ENCODE peak calls at places on chromosomes 11 and 22, in ten cellular contexts. R is activated gamma-delta T cell treated with Interleukin-2 at 50 U/mL for 16 hours; N is activated CD4-positive, alpha-beta T cell treated with anti-CD3 and anti-CD28 coated beads, Interleukin-2, amount 50 U/mL, for 1 hour; V is mucosa of gallbladder; X is BE2C; K is chondrocyte; E is pulmonary artery endothelial cell; Y is ovary; A is GM23248; Q is MCF 10A. I is an unnamed sample.

GRCh38 chr11:121625784-121626506 is 173.2 kb upstream of the SORL1-AS1 start:
- DNase-seq in R (no peak), N (no peak), V (no peak), X (no peak), K (no peak), E (no peak), Y (peak; percentile 46), A (peak; percentile 23), Q (peak; percentile 20), I (no peak)

GRCh38 chr11:30526558-30526957 is 59.6 kb downstream of the MPPED2 start:
- DNase-seq in R (no peak), N (no peak), V (no peak), X (no peak), K (no peak), E (no peak), Y (no peak), A (no peak), Q (no peak), I (no peak)

GRCh38 chr11:118622376-118623290 is 15.2 kb downstream of the PHLDB1 start:
- DNase-seq in R (no peak), N (no peak), V (peak; percentile 78), X (peak; percentile 88), K (peak; percentile 79), E (no peak), Y (peak; percentile 45), A (peak; percentile 96), Q (peak; percentile 95), I (peak; percentile 83)

GRCh38 chr22:27512283-27512761 is 289.2 kb downstream of the MN1 start:
- DNase-seq in R (no peak), N (no peak), V (peak; percentile 85), X (no peak), K (no peak), E (peak; percentile 93), Y (peak; percentile 97), A (peak; percentile 94), Q (peak; percentile 90), I (no peak)

GRCh38 chr22:31893460-31893859 is 50.9 kb upstream of the YWHAH start:
- DNase-seq in R (no peak), N (no peak), V (peak; percentile 19), X (no peak), K (no peak), E (no peak), Y (no peak), A (no peak), Q (no peak), I (no peak)

GRCh38 chr11:124717421-124717785 is 22.3 kb upstream of the NRGN start:
- DNase-seq in R (no peak), N (no peak), V (no peak), X (no peak), K (no peak), E (peak; percentile 72), Y (no peak), A (no peak), Q (peak; percentile 57), I (no peak)

GRCh38 chr22:47448231-47449035 is 686.0 kb downstream of the TBC1D22A start:
- DNase-seq in R (no peak), N (no peak), V (no peak), X (no peak), K (no peak), E (no peak), Y (no peak), A (no peak), Q (no peak), I (no peak)

GRCh38 chr22:48438096-48438495 is 1389.6 kb downstream of the BRD1 start:
- DNase-seq in R (no peak), N (no peak), V (no peak), X (no peak), K (peak; percentile 66), E (no peak), Y (no peak), A (no peak), Q (no peak), I (no peak)

GRCh38 chr11:79594839-79595238 is 154.0 kb upstream of the TENM4 start:
- DNase-seq in R (no peak), N (no peak), V (no peak), X (no peak), K (no peak), E (no peak), Y (no peak), A (no peak), Q (no peak), I (no peak)

GRCh38 chr11:105862736-105863367 is 159.2 kb downstream of the MSANTD4 start:
- DNase-seq in R (no peak), N (no peak), V (no peak), X (no peak), K (no peak), E (peak; percentile 7), Y (no peak), A (peak; percentile 65), Q (peak; percentile 69), I (peak; percentile 76)

GRCh38 chr11:111413849-111414248 is 34.8 kb upstream of the POU2AF1 start:
- DNase-seq in R (no peak), N (no peak), V (no peak), X (no peak), K (no peak), E (no peak), Y (no peak), A (no peak), Q (no peak), I (no peak)

GRCh38 chr11:46277623-46278386 is at the start of gene CREB3L1:
- DNase-seq in R (no peak), N (no peak), V (peak; percentile 86), X (peak; percentile 32), K (no peak), E (no peak), Y (peak; percentile 72), A (peak; percentile 59), Q (no peak), I (peak; percentile 46)

GRCh38 chr11:72370201-72370600 is 64.1 kb downstream of the CLPB start:
- DNase-seq in R (no peak), N (no peak), V (no peak), X (peak; percentile 61), K (no peak), E (no peak), Y (no peak), A (no peak), Q (no peak), I (no peak)

GRCh38 chr11:55669376-55669775 is 7.4 kb downstream of the OR4C6 start:
- DNase-seq in R (no peak), N (no peak), V (no peak), X (no peak), K (no peak), E (no peak), Y (no peak), A (no peak), Q (no peak), I (no peak)

GRCh38 chr11:116207349-116207748 is 565.4 kb downstream of the BUD13 start:
- DNase-seq in R (no peak), N (no peak), V (no peak), X (peak; percentile 86), K (no peak), E (no peak), Y (no peak), A (no peak), Q (no peak), I (peak; percentile 55)

GRCh38 chr11:80083561-80083960 is 642.7 kb upstream of the TENM4 start:
- DNase-seq in R (no peak), N (no peak), V (no peak), X (no peak), K (no peak), E (no peak), Y (no peak), A (no peak), Q (peak; percentile 32), I (no peak)

GRCh38 chr11:6345356-6345755 is 25.1 kb upstream of the CAVIN3 start:
- DNase-seq in R (no peak), N (no peak), V (no peak), X (no peak), K (no peak), E (no peak), Y (no peak), A (peak; percentile 4), Q (no peak), I (no peak)

GRCh38 chr11:58471892-58472291 is 29.9 kb upstream of the OR5B12 start:
- DNase-seq in R (no peak), N (no peak), V (no peak), X (no peak), K (no peak), E (no peak), Y (no peak), A (no peak), Q (no peak), I (no peak)

GRCh38 chr22:47813661-47814060 is 1051.2 kb downstream of the TBC1D22A start:
- DNase-seq in R (no peak), N (no peak), V (no peak), X (no peak), K (no peak), E (no peak), Y (no peak), A (no peak), Q (no peak), I (no peak)

GRCh38 chr11:120336641-120337132 is 474 bp downstream of the ARHGEF12 start:
- DNase-seq in R (no peak), N (no peak), V (peak; percentile 30), X (peak; percentile 61), K (peak; percentile 93), E (no peak), Y (no peak), A (peak; percentile 75), Q (peak; percentile 45), I (peak; percentile 73)

GRCh38 chr11:908273-908672 is 2.3 kb downstream of the CHID1 start:
- DNase-seq in R (no peak), N (no peak), V (no peak), X (no peak), K (no peak), E (no peak), Y (no peak), A (peak; percentile 34), Q (no peak), I (no peak)

GRCh38 chr11:78652866-78653265 is 78.2 kb upstream of the NARS2 start:
- DNase-seq in R (no peak), N (no peak), V (no peak), X (no peak), K (no peak), E (no peak), Y (no peak), A (no peak), Q (no peak), I (no peak)

GRCh38 chr11:91435694-91436375 is 788.8 kb upstream of the FAT3 start:
- DNase-seq in R (no peak), N (no peak), V (no peak), X (no peak), K (no peak), E (no peak), Y (no peak), A (no peak), Q (peak; percentile 27), I (peak; percentile 55)

GRCh38 chr11:61277973-61278565 is 17.0 kb downstream of the VWCE start:
- DNase-seq in R (no peak), N (no peak), V (no peak), X (no peak), K (no peak), E (no peak), Y (no peak), A (no peak), Q (no peak), I (no peak)

GRCh38 chr11:73969991-73970800 is 12.4 kb downstream of the UCP2 start:
- DNase-seq in R (peak; percentile 50), N (no peak), V (no peak), X (peak; percentile 46), K (peak; percentile 57), E (no peak), Y (no peak), A (no peak), Q (no peak), I (no peak)

GRCh38 chr11:76734456-76735217 is 48.5 kb upstream of the TSKU start:
- DNase-seq in R (no peak), N (no peak), V (no peak), X (no peak), K (no peak), E (no peak), Y (no peak), A (no peak), Q (no peak), I (no peak)

GRCh38 chr11:118910309-118911112 is 15.2 kb downstream of the BCL9L start:
- DNase-seq in R (peak; percentile 62), N (peak; percentile 60), V (peak; percentile 67), X (no peak), K (peak; percentile 95), E (no peak), Y (peak; percentile 87), A (peak; percentile 98), Q (peak; percentile 85), I (peak; percentile 90)

GRCh38 chr11:121367434-121367833 is 74.9 kb downstream of the SC5D start:
- DNase-seq in R (peak; percentile 9), N (no peak), V (no peak), X (no peak), K (no peak), E (no peak), Y (no peak), A (peak; percentile 34), Q (peak; percentile 16), I (peak; percentile 75)